ENCODE peak calls at places on chromosomes 12 and 14, in seven cellular contexts. W, B, H, A, L, O and V are unnamed samples.

GRCh38 chr12:103043531-103044445 is 86.3 kb downstream of the ASCL1 start:
- DNase-seq in A (no peak), L (no peak), H (no peak), O (no peak), B (no peak), W (no peak), V (no peak)

GRCh38 chr12:56941299-56942017 is 7.2 kb upstream of the SDR9C7 start:
- DNase-seq in B (no peak), L (peak), H (peak), A (peak), O (no peak), W (peak), V (peak)

GRCh38 chr14:97726661-97727060 is 929.5 kb downstream of the VRK1 start:
- DNase-seq in W (no peak), B (no peak), O (no peak), L (no peak), A (no peak), H (no peak), V (no peak)

GRCh38 chr12:50103767-50104321 is at the start of gene GPD1:
- DNase-seq in H (no peak), A (peak), L (no peak), O (peak), W (peak), B (no peak), V (no peak)

GRCh38 chr14:20934148-20934762 is 21.0 kb upstream of the RNASE2 start:
- DNase-seq in B (no peak), A (peak), L (no peak), O (no peak), W (no peak), H (peak), V (no peak)

GRCh38 chr12:101038289-101038871 is 171.7 kb downstream of the SLC5A8 start:
- DNase-seq in A (no peak), L (no peak), O (no peak), W (no peak), B (no peak), H (no peak), V (no peak)

GRCh38 chr14:60807971-60808370 is 73.4 kb downstream of the MNAT1 start:
- DNase-seq in L (no peak), B (no peak), W (no peak), O (no peak), A (no peak), H (no peak), V (no peak)

GRCh38 chr12:58310368-58310767 is 369.0 kb downstream of the ATP23 start:
- DNase-seq in A (no peak), H (peak), L (no peak), B (peak), O (no peak), W (peak), V (no peak)

GRCh38 chr12:7916936-7917335 is 19.1 kb downstream of the SLC2A3 start:
- DNase-seq in B (no peak), O (no peak), W (no peak), L (no peak), A (no peak), H (no peak), V (no peak)

GRCh38 chr12:105294164-105294563 is 36.3 kb upstream of the C12orf75 start:
- DNase-seq in L (no peak), A (no peak), O (no peak), B (no peak), H (no peak), W (no peak), V (no peak)

GRCh38 chr14:70924521-70924920 is 17.3 kb downstream of the PCNX1 start:
- DNase-seq in W (no peak), H (no peak), O (no peak), B (no peak), A (no peak), L (no peak), V (no peak)

GRCh38 chr12:50764861-50765324 is 992 bp downstream of the ATF1 start:
- DNase-seq in W (peak), L (no peak), H (peak), A (no peak), O (no peak), B (no peak), V (no peak)

GRCh38 chr12:68406134-68406576 is 74.0 kb upstream of the MDM1 start:
- DNase-seq in L (peak), H (peak), A (no peak), W (peak), B (peak), O (peak), V (peak)

GRCh38 chr12:26868505-26869494 is 35.8 kb upstream of the ITPR2 start:
- DNase-seq in O (no peak), W (no peak), H (no peak), B (no peak), A (no peak), L (no peak), V (no peak)

GRCh38 chr14:95679148-95679547 is 7.1 kb upstream of the TCL1B start:
- DNase-seq in H (no peak), O (no peak), A (no peak), B (no peak), L (no peak), W (no peak), V (no peak)

GRCh38 chr14:56501909-56502530 is 77.6 kb upstream of the TMEM260 start:
- DNase-seq in W (no peak), H (no peak), L (no peak), O (no peak), A (no peak), B (no peak), V (no peak)

GRCh38 chr12:40620564-40621019 is 71.6 kb upstream of the CNTN1 start:
- DNase-seq in L (no peak), W (no peak), H (no peak), B (no peak), O (no peak), A (no peak), V (no peak)

GRCh38 chr12:40618621-40619020 is 73.6 kb upstream of the CNTN1 start:
- DNase-seq in A (no peak), H (no peak), L (no peak), B (no peak), W (no peak), O (no peak), V (no peak)

GRCh38 chr12:40616383-40616900 is 75.8 kb upstream of the CNTN1 start:
- DNase-seq in L (no peak), B (no peak), A (no peak), W (no peak), O (no peak), H (no peak), V (no peak)

GRCh38 chr12:40622246-40622838 is 69.9 kb upstream of the CNTN1 start:
- DNase-seq in W (peak), O (peak), A (peak), H (peak), B (no peak), L (no peak), V (no peak)
- TF ChIP-seq CTCF in W (peak), O (peak), A (peak), H (peak), B (peak), L (peak), V (peak)

GRCh38 chr12:29709641-29710040 is 74.1 kb downstream of the TMTC1 start:
- DNase-seq in A (no peak), W (no peak), L (no peak), O (no peak), B (no peak), H (no peak), V (no peak)
- H3K4me3 ChIP-seq in A (no peak), W (no peak), L (no peak), O (no peak), B (no peak), H (no peak), V (no peak)

DNA sequence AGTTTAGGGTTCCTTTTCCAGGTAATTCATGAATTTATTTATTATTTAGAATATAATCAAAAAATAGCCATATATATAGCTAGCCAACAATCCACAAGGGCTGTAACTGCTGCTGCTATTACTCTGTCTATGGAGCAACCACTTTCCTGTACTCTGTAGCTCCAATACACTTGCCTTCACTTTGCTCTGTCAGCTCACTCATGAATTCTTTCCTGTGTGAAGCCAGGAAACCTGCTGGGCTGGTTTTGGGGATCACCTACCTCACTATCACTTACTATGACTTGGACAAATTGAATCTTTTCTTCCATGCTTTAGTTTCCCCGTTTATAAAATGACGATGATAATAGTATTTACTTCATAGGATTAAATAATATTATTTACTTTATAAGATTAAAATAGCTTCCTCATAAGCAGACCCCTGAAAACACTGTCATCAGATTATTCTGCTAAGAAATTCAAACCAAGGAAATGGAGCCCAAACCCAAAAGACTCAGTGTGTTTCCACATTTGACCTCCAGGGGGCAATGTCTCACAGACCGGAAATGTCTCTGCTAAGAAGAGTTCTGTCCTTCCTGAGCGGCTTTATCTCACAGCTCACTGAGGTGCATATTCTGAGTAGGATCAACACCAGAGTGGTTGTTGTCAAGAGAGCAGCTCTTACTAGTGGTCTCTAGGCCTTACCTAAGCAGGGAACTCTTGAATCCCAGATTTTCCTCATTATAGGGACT is 457.1 kb downstream of the DAD1 start:
- DNase-seq in B (no peak), H (no peak), W (no peak), O (no peak), L (no peak), A (no peak), V (no peak)
- TF ChIP-seq CTCF in B (peak), H (no peak), W (peak), O (peak), L (peak), A (no peak), V (peak)

GRCh38 chr12:94593822-94594442 is 56.4 kb downstream of the TMCC3 start:
- DNase-seq in H (no peak), B (no peak), L (no peak), A (no peak), O (no peak), W (no peak), V (no peak)

GRCh38 chr12:94596596-94596995 is 53.8 kb downstream of the TMCC3 start:
- DNase-seq in W (no peak), L (no peak), O (no peak), B (no peak), H (no peak), A (no peak), V (no peak)

GRCh38 chr12:94597268-94597667 is 53.1 kb downstream of the TMCC3 start:
- DNase-seq in B (no peak), A (no peak), W (no peak), O (no peak), L (no peak), H (no peak), V (no peak)

GRCh38 chr12:94594443-94594825 is 55.9 kb downstream of the TMCC3 start:
- DNase-seq in H (no peak), L (no peak), B (no peak), A (no peak), O (no peak), W (no peak), V (no peak)

DNA sequence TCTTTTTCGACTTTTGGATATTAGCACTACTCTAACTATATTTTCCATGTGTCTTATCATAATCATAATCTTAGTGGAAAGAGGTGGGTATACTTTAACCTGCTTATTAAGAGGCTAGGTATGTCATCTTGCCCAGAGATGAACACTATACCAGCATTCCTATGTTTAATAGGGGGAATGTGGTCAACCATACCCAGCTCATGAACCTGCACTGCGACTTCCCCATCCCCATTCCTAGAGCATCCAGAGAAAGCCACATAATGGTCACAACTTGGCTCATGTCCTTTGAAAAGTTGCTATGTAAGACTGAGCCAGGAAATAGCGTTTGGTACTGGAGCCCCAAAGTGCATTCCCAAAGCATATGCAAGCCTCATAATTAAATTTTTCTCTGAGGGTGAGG is 55.2 kb downstream of the TMCC3 start:
- DNase-seq in A (no peak), W (peak), B (no peak), H (no peak), L (no peak), O (no peak), V (no peak)
- H3K4me3 ChIP-seq in A (no peak), W (no peak), B (no peak), H (no peak), L (no peak), O (no peak), V (no peak)

GRCh38 chr14:39472078-39472477 is 39.8 kb upstream of the FBXO33 start:
- DNase-seq in W (no peak), H (no peak), O (no peak), L (no peak), A (no peak), B (no peak), V (no peak)

GRCh38 chr14:39469094-39469710 is 37.0 kb upstream of the FBXO33 start:
- DNase-seq in O (no peak), L (no peak), A (no peak), H (no peak), W (no peak), B (no peak), V (no peak)

GRCh38 chr14:39467889-39468524 is 35.8 kb upstream of the FBXO33 start:
- DNase-seq in O (no peak), W (peak), H (no peak), L (no peak), B (no peak), A (peak), V (peak)
- TF ChIP-seq CTCF in O (peak), W (peak), H (peak), L (peak), B (peak), A (peak), V (peak)

DNA sequence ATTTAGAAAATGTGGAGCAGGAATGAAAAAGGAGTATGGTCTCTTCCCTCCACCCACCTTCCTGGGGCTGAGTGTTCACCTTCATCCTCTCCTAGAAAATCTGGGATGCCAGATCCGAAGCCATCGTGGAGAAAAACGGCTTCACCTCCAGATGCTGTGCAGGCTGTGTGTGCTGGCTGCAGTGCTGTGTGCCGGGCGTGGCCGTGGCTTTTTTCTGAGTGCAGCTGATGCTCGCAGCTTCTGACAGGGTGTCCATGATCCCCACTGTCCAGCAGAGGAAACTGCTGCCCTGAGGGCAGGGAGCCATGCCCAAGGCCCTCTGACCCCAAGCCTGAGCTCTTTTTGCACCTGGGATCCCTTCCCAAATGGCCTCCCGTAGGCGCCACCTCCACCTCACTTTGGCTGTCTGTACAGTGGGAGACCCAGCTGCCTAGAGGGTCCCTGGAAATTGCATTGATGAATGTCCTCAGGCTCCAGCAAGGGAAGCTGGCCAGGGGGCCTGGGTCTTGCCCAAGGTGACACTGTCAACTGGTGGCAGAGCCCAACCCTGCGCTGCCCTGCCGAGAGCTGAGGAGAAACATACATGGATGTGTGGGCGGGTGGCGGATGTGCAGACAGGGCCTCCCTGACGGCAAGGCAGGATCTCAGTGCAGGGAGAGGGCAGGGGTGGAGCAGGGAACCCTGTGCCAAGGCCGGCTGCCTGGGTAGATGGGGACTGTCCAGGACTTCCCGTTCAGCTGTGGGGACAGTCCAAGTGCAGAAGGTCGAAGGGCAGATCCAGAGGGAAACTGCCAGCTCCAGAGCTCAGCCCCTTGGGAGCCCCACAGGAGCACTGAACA is 53.4 kb downstream of the BEGAIN start:
- DNase-seq in L (no peak), O (peak), H (no peak), B (no peak), A (no peak), W (no peak), V (no peak)
- H3K4me3 ChIP-seq in L (no peak), O (no peak), H (no peak), B (no peak), A (no peak), W (no peak), V (no peak)

DNA sequence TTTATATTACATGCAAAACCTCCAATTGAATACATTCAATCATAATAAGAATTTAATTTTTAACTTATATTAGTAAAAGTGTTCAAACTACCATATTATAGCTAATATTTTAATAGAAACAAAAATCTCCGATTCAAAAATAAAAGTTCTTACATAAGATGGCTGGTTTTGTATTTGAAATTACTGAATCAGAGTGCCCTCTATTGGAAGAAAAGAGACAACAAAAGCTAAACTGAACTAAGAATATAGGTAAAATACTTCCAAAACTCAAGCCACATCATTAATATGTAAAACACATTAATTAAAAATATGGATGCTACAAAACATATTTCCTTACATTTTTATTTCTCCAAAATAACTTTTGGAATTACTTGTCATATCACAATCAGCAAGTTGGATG is 120.3 kb downstream of the GARIN6 start:
- DNase-seq in O (no peak), A (peak), W (peak), H (no peak), B (no peak), L (no peak), V (peak)
- TF ChIP-seq CTCF in O (peak), A (peak), W (peak), H (peak), B (peak), L (no peak), V (peak)

GRCh38 chr12:208813-209212 is 5.1 kb downstream of the SLC6A12 start:
- DNase-seq in H (no peak), A (no peak), O (peak), B (no peak), W (no peak), L (no peak), V (no peak)

GRCh38 chr12:207804-208203 is 6.2 kb downstream of the SLC6A12 start:
- DNase-seq in W (no peak), H (no peak), O (peak), A (no peak), B (no peak), L (no peak), V (no peak)

GRCh38 chr12:209851-210250 is 4.1 kb downstream of the SLC6A12 start:
- DNase-seq in L (no peak), H (no peak), W (no peak), O (peak), A (no peak), B (no peak), V (no peak)

GRCh38 chr12:210277-211141 is 3.4 kb downstream of the SLC6A12 start:
- DNase-seq in O (peak), H (no peak), A (no peak), L (no peak), B (no peak), W (no peak), V (no peak)

DNA sequence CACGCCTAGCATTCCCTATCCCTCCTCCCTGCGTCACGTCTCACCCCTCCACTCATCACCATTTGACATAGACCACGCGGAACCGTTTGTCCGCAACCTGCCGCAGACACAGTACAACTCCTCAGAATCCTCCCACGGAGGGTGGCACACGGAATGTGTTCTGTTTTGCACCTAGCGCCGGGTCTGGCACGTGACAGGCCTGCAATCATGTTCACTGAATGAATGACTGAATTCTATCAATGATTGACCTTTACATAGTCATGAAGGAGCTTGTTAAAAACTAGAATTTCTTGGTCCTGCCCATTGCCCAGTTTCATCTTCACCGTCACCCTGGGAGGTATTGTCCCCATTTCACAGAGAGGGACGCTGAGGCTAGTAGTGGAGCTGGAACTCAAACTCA is 4.7 kb downstream of the SLC6A12 start:
- DNase-seq in O (peak), L (no peak), W (no peak), A (no peak), B (no peak), H (no peak), V (no peak)
- H3K4me3 ChIP-seq in O (no peak), L (no peak), W (no peak), A (no peak), B (no peak), H (no peak), V (no peak)

DNA sequence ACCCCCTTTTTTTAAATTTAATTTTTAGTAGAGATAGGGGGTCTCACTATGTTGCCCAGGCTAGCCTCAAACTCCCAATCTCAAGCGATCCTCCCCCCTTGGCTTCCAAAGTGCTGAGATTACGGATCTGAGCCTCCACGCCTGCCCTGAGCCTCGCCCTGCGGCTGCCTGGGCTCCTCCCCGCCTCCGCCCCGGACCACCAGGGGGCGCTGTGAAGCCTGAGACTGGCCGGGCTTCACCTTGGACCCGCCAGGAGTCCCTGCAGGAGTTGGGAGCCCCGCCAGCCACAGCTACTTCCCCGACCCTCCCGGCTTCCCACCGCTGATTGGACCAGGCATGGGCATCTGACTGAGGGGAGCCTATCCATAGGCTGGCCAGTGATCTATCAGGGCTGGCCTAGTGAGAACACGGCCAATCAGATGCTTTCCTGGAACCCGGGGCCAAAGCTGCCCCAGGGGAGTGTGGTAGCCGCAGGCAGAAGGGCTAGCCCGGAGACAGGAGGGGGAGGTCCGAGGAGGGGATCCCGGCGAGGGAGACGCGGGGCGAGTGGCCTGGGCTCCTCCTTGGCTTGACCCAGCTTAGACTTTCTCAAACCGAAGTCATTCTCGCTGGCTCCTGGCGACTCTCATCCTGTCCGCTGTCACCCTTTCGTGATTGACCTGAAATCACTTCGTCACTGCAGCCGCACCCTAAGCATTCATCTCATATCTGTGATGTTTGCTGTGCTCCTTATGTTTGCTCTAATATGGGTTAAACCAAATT is 15.1 kb upstream of the ANKRD9 start:
- DNase-seq in H (peak), W (peak), A (peak), O (peak), B (peak), L (peak), V (peak)
- TF ChIP-seq CTCF in H (peak), W (peak), A (no peak), O (peak), B (peak), L (peak), V (peak)